ENCODE peak calls at places on chromosomes 13 and 19, in eight cellular contexts. B is amygdala; C is Calu3; J is ureter; U is iris pigment epithelial cell; W is stimulated activated CD8-positive, alpha-beta memory T cell treated with anti-CD3 and anti-CD28 coated beads, Interleukin-7, amount 100 ng/mL, for 48 hours; I is activated CD4-positive, alpha-beta T cell treated with anti-CD3 and anti-CD28 coated beads, Interleukin-2, amount 50 U/mL, for 1 hour; H is T follicular helper cell. L is an unnamed sample.

GRCh38 chr19:19134687-19135158 is 3.6 kb downstream of the TMEM161A start:
- DNase-seq in B (no peak), C (no peak), J (no peak), U (no peak), W (no peak), I (peak), H (no peak), L (no peak)

GRCh38 chr19:8335343-8336071 is 7.6 kb downstream of the KANK3 start:
- DNase-seq in B (no peak), C (peak), J (no peak), U (no peak), W (no peak), I (no peak), H (no peak), L (no peak)

GRCh38 chr19:33473644-33474305 is 47.8 kb downstream of the PEPD start:
- DNase-seq in B (no peak), C (no peak), J (no peak), U (peak), W (no peak), I (no peak), H (no peak), L (no peak)

GRCh38 chr13:43284162-43284561 is 260.8 kb downstream of the DNAJC15 start:
- DNase-seq in B (no peak), C (no peak), J (no peak), U (peak), W (no peak), I (no peak), H (no peak), L (no peak)

GRCh38 chr13:33109801-33110200 is 93.6 kb downstream of the KL start:
- DNase-seq in B (no peak), C (peak), J (no peak), U (no peak), W (no peak), I (no peak), H (no peak), L (no peak)

GRCh38 chr13:24074687-24075086 is 85.8 kb upstream of the SPATA13 start:
- DNase-seq in B (no peak), C (no peak), J (no peak), U (no peak), W (no peak), I (no peak), H (no peak), L (no peak)

GRCh38 chr13:110713981-110714797 is 689 bp downstream of the ING1 start:
- DNase-seq in B (no peak), C (no peak), J (peak), U (peak), W (peak), I (peak), H (peak), L (peak)

GRCh38 chr19:8721334-8721733 is at the start of gene OR2Z1:
- DNase-seq in B (no peak), C (no peak), J (no peak), U (no peak), W (no peak), I (no peak), H (no peak), L (no peak)

GRCh38 chr19:20371911-20372310 is 193.7 kb downstream of the ZNF737 start:
- DNase-seq in B (no peak), C (no peak), J (no peak), U (no peak), W (no peak), I (no peak), H (no peak), L (no peak)

GRCh38 chr13:106616729-106617128 is 48.8 kb upstream of the ARGLU1 start:
- DNase-seq in B (no peak), C (no peak), J (no peak), U (no peak), W (no peak), I (no peak), H (no peak), L (no peak)

GRCh38 chr19:16702123-16702522 is 17.5 kb upstream of the NWD1 start:
- DNase-seq in B (no peak), C (no peak), J (no peak), U (peak), W (no peak), I (no peak), H (no peak), L (peak)

GRCh38 chr13:34513526-34513925 is 428.5 kb upstream of the NBEA start:
- DNase-seq in B (no peak), C (no peak), J (no peak), U (peak), W (no peak), I (no peak), H (no peak), L (no peak)

GRCh38 chr19:18197306-18197705 is 4.3 kb downstream of the MPV17L2 start:
- DNase-seq in B (no peak), C (no peak), J (no peak), U (no peak), W (no peak), I (no peak), H (no peak), L (no peak)

GRCh38 chr19:3512562-3512961 is 6.5 kb downstream of the FZR1 start:
- DNase-seq in B (no peak), C (no peak), J (no peak), U (no peak), W (no peak), I (no peak), H (no peak), L (no peak)

GRCh38 chr19:39520541-39521204 is 5.7 kb downstream of the SELENOV start:
- DNase-seq in B (no peak), C (no peak), J (no peak), U (no peak), W (no peak), I (no peak), H (no peak), L (no peak)

GRCh38 chr13:95754069-95754468 is 77.1 kb downstream of the DNAJC3 start:
- DNase-seq in B (no peak), C (no peak), J (no peak), U (no peak), W (no peak), I (no peak), H (no peak), L (no peak)

GRCh38 chr13:44934724-44935123 is 54.5 kb downstream of the NUFIP1 start:
- DNase-seq in B (no peak), C (no peak), J (no peak), U (peak), W (no peak), I (no peak), H (no peak), L (no peak)

GRCh38 chr19:2150794-2151338 is 500 bp downstream of the AP3D1 start:
- DNase-seq in B (no peak), C (no peak), J (no peak), U (no peak), W (no peak), I (peak), H (no peak), L (peak)

GRCh38 chr13:99182439-99182838 is 18.2 kb upstream of the UBAC2 start:
- DNase-seq in B (no peak), C (no peak), J (no peak), U (no peak), W (no peak), I (no peak), H (no peak), L (no peak)

GRCh38 chr13:33352520-33352919 is 67.0 kb upstream of the STARD13 start:
- DNase-seq in B (no peak), C (no peak), J (no peak), U (no peak), W (no peak), I (no peak), H (no peak), L (no peak)

GRCh38 chr19:16374436-16374835 is 49.8 kb downstream of the KLF2 start:
- DNase-seq in B (no peak), C (no peak), J (no peak), U (no peak), W (no peak), I (peak), H (no peak), L (no peak)

GRCh38 chr19:22532388-22533310 is 101.5 kb upstream of the ZNF492 start:
- DNase-seq in B (peak), C (no peak), J (peak), U (peak), W (no peak), I (no peak), H (no peak), L (peak)

GRCh38 chr13:51811046-51811445 is 7.1 kb upstream of the DHRS12 start:
- DNase-seq in B (no peak), C (no peak), J (no peak), U (no peak), W (no peak), I (no peak), H (no peak), L (no peak)

GRCh38 chr13:26619321-26619720 is 61.8 kb downstream of the WASF3 start:
- DNase-seq in B (no peak), C (no peak), J (no peak), U (peak), W (no peak), I (no peak), H (no peak), L (no peak)

GRCh38 chr13:106372199-106373160 is 163.0 kb downstream of the EFNB2 start:
- DNase-seq in B (no peak), C (no peak), J (no peak), U (peak), W (no peak), I (no peak), H (no peak), L (no peak)

GRCh38 chr13:109784590-109785140 is 1.7 kb downstream of the IRS2 start:
- DNase-seq in B (peak), C (peak), J (peak), U (peak), W (no peak), I (peak), H (peak), L (peak)

GRCh38 chr13:65260938-65261880 is 1968.9 kb downstream of the PCDH9 start:
- DNase-seq in B (no peak), C (no peak), J (no peak), U (peak), W (no peak), I (no peak), H (no peak), L (no peak)

GRCh38 chr13:77207943-77208342 is 119.0 kb downstream of the MYCBP2 start:
- DNase-seq in B (no peak), C (no peak), J (no peak), U (peak), W (no peak), I (no peak), H (no peak), L (no peak)

GRCh38 chr19:44869728-44870470 is 21.2 kb upstream of the TOMM40 start:
- DNase-seq in B (no peak), C (no peak), J (no peak), U (peak), W (no peak), I (no peak), H (no peak), L (no peak)

GRCh38 chr19:45278087-45278486 is 27.0 kb downstream of the MARK4 start:
- DNase-seq in B (no peak), C (no peak), J (no peak), U (no peak), W (no peak), I (no peak), H (no peak), L (no peak)

L was measured in lung.